ENCODE peak calls at places on chromosomes 2 and 18, in seven cellular contexts. One of them, this sample, is unnamed.

GRCh38 chr2:217901826-217902225 is 101.0 kb downstream of the TNS1 start:
- DNase-seq in iPS-NIHi11: no peak
- DNase-seq in C1 segment of cervical spinal cord: no peak
- DNase-seq in KBM-7: no peak
- DNase-seq in left ventricle myocardium superior: peak; percentile 51
- DNase-seq in amygdala: no peak
- DNase-seq in Peyer's patch: no peak
- DNase-seq in this sample: no peak

GRCh38 chr2:43269074-43269572 is 42.7 kb upstream of the ZFP36L2 start:
- DNase-seq in C1 segment of cervical spinal cord: no peak
- DNase-seq in Peyer's patch: peak; percentile 36
- DNase-seq in KBM-7: no peak
- DNase-seq in amygdala: no peak
- DNase-seq in iPS-NIHi11: no peak
- DNase-seq in left ventricle myocardium superior: peak; percentile 90
- DNase-seq in this sample: no peak

GRCh38 chr2:12284487-12284886 is 432.2 kb upstream of the TRIB2 start:
- DNase-seq in left ventricle myocardium superior: no peak
- DNase-seq in iPS-NIHi11: no peak
- DNase-seq in amygdala: no peak
- DNase-seq in C1 segment of cervical spinal cord: no peak
- DNase-seq in KBM-7: no peak
- DNase-seq in Peyer's patch: no peak
- DNase-seq in this sample: no peak

GRCh38 chr18:74590606-74591005 is 7.1 kb upstream of the ZNF407 start:
- DNase-seq in left ventricle myocardium superior: no peak
- DNase-seq in iPS-NIHi11: no peak
- DNase-seq in C1 segment of cervical spinal cord: no peak
- DNase-seq in amygdala: no peak
- DNase-seq in KBM-7: no peak
- DNase-seq in Peyer's patch: no peak
- DNase-seq in this sample: no peak

GRCh38 chr2:55047677-55048299 is 2.5 kb downstream of the RTN4 start:
- DNase-seq in left ventricle myocardium superior: no peak
- DNase-seq in KBM-7: peak; percentile 66
- DNase-seq in C1 segment of cervical spinal cord: no peak
- DNase-seq in iPS-NIHi11: no peak
- DNase-seq in Peyer's patch: no peak
- DNase-seq in amygdala: no peak
- DNase-seq in this sample: no peak

GRCh38 chr2:62303818-62304217 is 107.9 kb downstream of the B3GNT2 start:
- DNase-seq in left ventricle myocardium superior: no peak
- DNase-seq in iPS-NIHi11: no peak
- DNase-seq in C1 segment of cervical spinal cord: no peak
- DNase-seq in Peyer's patch: no peak
- DNase-seq in amygdala: no peak
- DNase-seq in KBM-7: peak; percentile 47
- DNase-seq in this sample: no peak

GRCh38 chr2:72719416-72719815 is 106.4 kb downstream of the EXOC6B start:
- DNase-seq in Peyer's patch: no peak
- DNase-seq in KBM-7: peak; percentile 1
- DNase-seq in C1 segment of cervical spinal cord: no peak
- DNase-seq in left ventricle myocardium superior: no peak
- DNase-seq in amygdala: no peak
- DNase-seq in iPS-NIHi11: peak; percentile 58
- DNase-seq in this sample: peak; percentile 4

GRCh38 chr2:42957109-42958035 is 165.0 kb upstream of the HAAO start:
- DNase-seq in KBM-7: no peak
- DNase-seq in Peyer's patch: no peak
- DNase-seq in amygdala: no peak
- DNase-seq in iPS-NIHi11: no peak
- DNase-seq in left ventricle myocardium superior: no peak
- DNase-seq in C1 segment of cervical spinal cord: no peak
- DNase-seq in this sample: no peak

GRCh38 chr2:149737882-149738281 is 150.3 kb upstream of the MMADHC start:
- DNase-seq in Peyer's patch: no peak
- DNase-seq in left ventricle myocardium superior: no peak
- DNase-seq in amygdala: no peak
- DNase-seq in iPS-NIHi11: no peak
- DNase-seq in KBM-7: no peak
- DNase-seq in C1 segment of cervical spinal cord: no peak
- DNase-seq in this sample: no peak

GRCh38 chr2:96859681-96860064 is 1.9 kb upstream of the ANKRD39 start:
- DNase-seq in C1 segment of cervical spinal cord: no peak
- DNase-seq in amygdala: no peak
- DNase-seq in KBM-7: no peak
- DNase-seq in left ventricle myocardium superior: no peak
- DNase-seq in iPS-NIHi11: no peak
- DNase-seq in Peyer's patch: no peak
- DNase-seq in this sample: no peak

GRCh38 chr18:70405051-70405450 is 116.2 kb downstream of the SOCS6 start:
- DNase-seq in amygdala: no peak
- DNase-seq in Peyer's patch: no peak
- DNase-seq in C1 segment of cervical spinal cord: no peak
- DNase-seq in KBM-7: no peak
- DNase-seq in iPS-NIHi11: no peak
- DNase-seq in left ventricle myocardium superior: no peak
- DNase-seq in this sample: no peak

GRCh38 chr18:78554944-78555608 is 424.5 kb upstream of the SALL3 start:
- DNase-seq in KBM-7: no peak
- DNase-seq in left ventricle myocardium superior: no peak
- DNase-seq in iPS-NIHi11: no peak
- DNase-seq in C1 segment of cervical spinal cord: no peak
- DNase-seq in Peyer's patch: no peak
- DNase-seq in amygdala: no peak
- DNase-seq in this sample: no peak

GRCh38 chr2:195563857-195564512 is 93.0 kb upstream of the SLC39A10 start:
- DNase-seq in Peyer's patch: no peak
- DNase-seq in left ventricle myocardium superior: no peak
- DNase-seq in iPS-NIHi11: no peak
- DNase-seq in C1 segment of cervical spinal cord: no peak
- DNase-seq in KBM-7: no peak
- DNase-seq in amygdala: no peak
- DNase-seq in this sample: no peak